ENCODE peak calls at places on chromosome 3, in eight cellular contexts. I is tibial nerve; M is CD4-positive, alpha-beta T cell; F is cardiac muscle cell; O is HCT116; E is aorta; X is uterus; S is WERI-Rb-1. B is an unnamed sample.

GRCh38 chr3:10365791-10366190 is 44.9 kb upstream of the SEC13 start:
- DNase-seq in M (no peak), S (no peak), O (no peak), E (no peak), I (no peak), F (no peak), X (no peak), B (no peak)

GRCh38 chr3:193744048-193744821 is 151.2 kb downstream of the OPA1 start:
- DNase-seq in I (no peak), M (no peak), X (no peak), F (peak; percentile 22), O (no peak), S (no peak), E (no peak), B (no peak)

GRCh38 chr3:43328653-43329052 is 42.3 kb downstream of the SNRK start:
- DNase-seq in S (no peak), F (no peak), M (no peak), I (no peak), E (no peak), O (no peak), X (no peak), B (no peak)

GRCh38 chr3:114389156-114389555 is 95.3 kb downstream of the TIGIT start:
- DNase-seq in S (no peak), F (no peak), E (no peak), M (no peak), I (no peak), X (no peak), O (no peak), B (no peak)

GRCh38 chr3:157920804-157921203 is 185.4 kb downstream of the SHOX2 start:
- DNase-seq in S (peak; percentile 59), X (no peak), F (no peak), I (no peak), O (no peak), E (no peak), M (no peak), B (no peak)

GRCh38 chr3:65894679-65895078 is 144.0 kb downstream of the MAGI1 start:
- DNase-seq in F (no peak), E (no peak), I (no peak), M (no peak), S (no peak), X (no peak), O (no peak), B (no peak)

GRCh38 chr3:32189693-32190092 is 48.8 kb upstream of the CMTM8 start:
- DNase-seq in S (no peak), X (no peak), F (no peak), I (no peak), M (no peak), O (no peak), E (no peak), B (no peak)

GRCh38 chr3:166257715-166258114 is 420.5 kb upstream of the BCHE start:
- DNase-seq in M (no peak), O (no peak), S (no peak), X (no peak), E (no peak), I (no peak), F (no peak), B (no peak)

GRCh38 chr3:61634678-61635077 is 73.3 kb downstream of the PTPRG start:
- DNase-seq in I (no peak), X (no peak), S (no peak), O (no peak), F (peak; percentile 11), M (no peak), E (no peak), B (no peak)

GRCh38 chr3:136543385-136543784 is 208.8 kb downstream of the STAG1 start:
- DNase-seq in F (no peak), I (no peak), S (no peak), X (no peak), O (no peak), M (no peak), E (no peak), B (no peak)

GRCh38 chr3:183629546-183630301 is 5.7 kb upstream of the KLHL24 start:
- DNase-seq in S (no peak), I (no peak), E (no peak), M (no peak), X (no peak), O (no peak), F (peak; percentile 56), B (no peak)

GRCh38 chr3:105827959-105828358 is 40.9 kb downstream of the CBLB start:
- DNase-seq in I (no peak), S (peak; percentile 6), X (peak; percentile 35), M (no peak), F (no peak), E (no peak), O (peak; percentile 73), B (no peak)

GRCh38 chr3:134072881-134073582 is 43.3 kb upstream of the SLCO2A1 start:
- DNase-seq in X (no peak), M (no peak), S (no peak), O (no peak), I (no peak), F (no peak), E (peak; percentile 38), B (no peak)

GRCh38 chr3:44506961-44507360 is 29.5 kb upstream of the ZNF445 start:
- DNase-seq in M (no peak), I (no peak), F (no peak), S (no peak), E (no peak), X (no peak), O (no peak), B (no peak)

GRCh38 chr3:44504566-44504965 is 27.1 kb upstream of the ZNF445 start:
- DNase-seq in M (no peak), S (no peak), E (no peak), I (no peak), F (no peak), X (no peak), O (no peak), B (no peak)

GRCh38 chr3:44506556-44506955 is 29.1 kb upstream of the ZNF445 start:
- DNase-seq in E (no peak), M (no peak), O (no peak), F (no peak), X (no peak), S (no peak), I (no peak), B (no peak)

GRCh38 chr3:44499149-44499898 is 21.9 kb upstream of the ZNF445 start:
- DNase-seq in M (no peak), F (no peak), X (no peak), S (no peak), O (no peak), I (no peak), E (no peak), B (no peak)

GRCh38 chr3:44501971-44502370 is 24.5 kb upstream of the ZNF445 start:
- DNase-seq in I (no peak), M (no peak), O (no peak), F (no peak), E (no peak), S (no peak), X (no peak), B (no peak)
- H3K9me3 ChIP-seq in I (no peaks in the 10 kb centered on the region), M (peaks cover 47% of the 10 kb centered on the region), O (peaks cover 26% of the 10 kb centered on the region), F (no peaks in the 10 kb centered on the region), E (peaks cover 10% of the 10 kb centered on the region), S (peaks cover 22% of the 10 kb centered on the region), X (peaks cover 35% of the 10 kb centered on the region), B (peaks cover 10% of the 10 kb centered on the region)

GRCh38 chr3:164144824-164145223 is 933.5 kb downstream of the SI start:
- DNase-seq in E (no peak), M (no peak), S (no peak), F (no peak), X (no peak), I (no peak), O (no peak), B (no peak)
- H3K9me3 ChIP-seq in E (peaks cover 3% of the 10 kb centered on the region), M (peaks cover 15% of the 10 kb centered on the region), S (peaks cover 12% of the 10 kb centered on the region), F (no peaks in the 10 kb centered on the region), X (no peaks in the 10 kb centered on the region), I (no peaks in the 10 kb centered on the region), O (peaks cover 4% of the 10 kb centered on the region), B (no peaks in the 10 kb centered on the region)

DNA sequence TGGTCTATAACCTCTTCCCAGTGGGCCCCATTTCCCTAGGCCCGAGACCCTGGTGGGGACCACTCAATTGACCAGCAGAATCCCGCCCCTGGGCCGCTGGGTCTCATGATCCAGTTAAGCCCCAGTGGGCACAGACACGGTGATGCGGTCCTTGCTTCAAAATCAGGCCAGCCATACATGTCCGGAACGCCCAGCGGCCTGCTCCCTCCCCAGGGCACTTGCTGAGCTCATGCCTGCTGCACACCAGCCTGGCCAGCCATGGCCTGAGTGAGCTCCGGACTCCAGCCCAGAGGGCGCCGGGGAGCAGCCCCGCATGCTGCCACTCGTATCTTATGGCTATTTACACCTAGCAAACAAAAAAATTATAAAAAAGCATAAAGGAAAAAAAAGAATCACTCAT is 34.4 kb upstream of the IQSEC1 start:
- DNase-seq in E (peak; percentile 64), X (no peak), O (no peak), I (no peak), F (no peak), M (no peak), S (peak; percentile 41), B (no peak)
- H3K9me3 ChIP-seq in E (no peaks in the 10 kb centered on the region), X (no peaks in the 10 kb centered on the region), O (no peaks in the 10 kb centered on the region), I (no peaks in the 10 kb centered on the region), F (no peaks in the 10 kb centered on the region), M (no peaks in the 10 kb centered on the region), S (no peaks in the 10 kb centered on the region), B (no peaks in the 10 kb centered on the region)

GRCh38 chr3:325495-325894 is 128.9 kb downstream of the CHL1 start:
- DNase-seq in S (no peak), M (no peak), E (no peak), O (no peak), X (no peak), F (no peak), I (no peak), B (no peak)
- H3K9me3 ChIP-seq in S (no peaks in the 10 kb centered on the region), M (no peaks in the 10 kb centered on the region), E (no peaks in the 10 kb centered on the region), O (peaks cover 3% of the 10 kb centered on the region), X (no peaks in the 10 kb centered on the region), F (no peaks in the 10 kb centered on the region), I (no peaks in the 10 kb centered on the region), B (no peaks in the 10 kb centered on the region)

GRCh38 chr3:177899275-177900067 is 636.8 kb upstream of the KCNMB2 start:
- DNase-seq in O (no peak), I (no peak), F (no peak), S (no peak), M (no peak), E (no peak), X (no peak), B (no peak)
- H3K9me3 ChIP-seq in O (no peaks in the 10 kb centered on the region), I (no peaks in the 10 kb centered on the region), F (no peaks in the 10 kb centered on the region), S (peaks cover 14% of the 10 kb centered on the region), M (peaks cover 10% of the 10 kb centered on the region), E (peaks cover 2% of the 10 kb centered on the region), X (peaks cover 4% of the 10 kb centered on the region), B (peaks cover 5% of the 10 kb centered on the region)

DNA sequence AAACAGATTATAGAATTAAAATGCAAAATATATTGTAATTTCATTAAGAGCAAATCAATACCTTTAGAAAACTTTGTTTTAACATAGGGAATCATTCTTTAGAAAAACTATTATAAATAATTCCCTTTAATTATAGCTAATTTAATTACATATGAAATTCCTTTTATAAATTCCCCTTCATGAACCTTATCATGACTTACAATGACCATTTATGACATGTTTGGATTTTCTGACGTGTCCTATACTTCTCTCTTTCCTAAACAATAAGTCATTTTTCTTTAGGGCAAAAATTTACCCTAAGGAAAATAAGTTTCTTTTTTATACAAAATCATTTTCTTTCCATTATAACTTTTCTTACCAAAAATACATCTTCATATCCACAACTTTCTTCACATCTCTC is 37.8 kb downstream of the PRR20G start:
- DNase-seq in E (no peak), X (no peak), F (no peak), S (no peak), O (no peak), M (no peak), I (no peak), B (no peak)
- H3K9me3 ChIP-seq in E (peaks cover 1% of the 10 kb centered on the region), X (no peaks in the 10 kb centered on the region), F (peaks cover 3% of the 10 kb centered on the region), S (peaks cover 2% of the 10 kb centered on the region), O (peaks cover 3% of the 10 kb centered on the region), M (peaks cover 42% of the 10 kb centered on the region), I (no peaks in the 10 kb centered on the region), B (peaks cover 11% of the 10 kb centered on the region)

B was measured in T-helper 17 cell.